ENCODE peak calls at places on chromosomes 2 and 18, in eight cellular contexts. I is heart right ventricle, B is body of pancreas, J is uterus, F is cardiac muscle cell, E is PC-3, R is lower lobe of right lung, Z is fibroblast of lung. Q is an unnamed sample.

GRCh38 chr2:222797308-222797707 is 63.5 kb upstream of the ACSL3 start:
- DNase-seq in I (no peak), B (no peak), J (no peak), F (peak; percentile 60), E (peak; percentile 40), R (no peak), Z (peak; percentile 51), Q (peak; percentile 48)

GRCh38 chr2:10038123-10038522 is 5.2 kb upstream of the KLF11 start:
- DNase-seq in I (no peak), B (no peak), J (no peak), F (no peak), E (no peak), R (peak; percentile 41), Z (no peak), Q (no peak)

GRCh38 chr2:84911135-84911678 is 5.8 kb downstream of the TMSB10 start:
- DNase-seq in I (no peak), B (no peak), J (no peak), F (no peak), E (no peak), R (no peak), Z (no peak), Q (no peak)

GRCh38 chr2:206160124-206160806 is 570 bp downstream of the EEF1B2 start:
- DNase-seq in I (no peak), B (peak; percentile 16), J (no peak), F (peak; percentile 64), E (no peak), R (no peak), Z (peak; percentile 51), Q (peak; percentile 63)

GRCh38 chr18:55083461-55083860 is 124.2 kb upstream of the CCDC68 start:
- DNase-seq in I (no peak), B (no peak), J (no peak), F (no peak), E (no peak), R (no peak), Z (no peak), Q (no peak)

GRCh38 chr2:45162711-45163110 is 153.5 kb upstream of the SIX2 start:
- DNase-seq in I (no peak), B (no peak), J (no peak), F (no peak), E (no peak), R (no peak), Z (no peak), Q (no peak)

GRCh38 chr18:67117804-67118203 is 398.7 kb downstream of the DSEL start:
- DNase-seq in I (no peak), B (no peak), J (no peak), F (no peak), E (no peak), R (no peak), Z (no peak), Q (no peak)

GRCh38 chr2:10722252-10722825 is 909 bp downstream of the ATP6V1C2 start:
- DNase-seq in I (no peak), B (no peak), J (no peak), F (no peak), E (no peak), R (no peak), Z (no peak), Q (no peak)

GRCh38 chr2:222774941-222775340 is 85.9 kb upstream of the ACSL3 start:
- DNase-seq in I (no peak), B (no peak), J (no peak), F (no peak), E (peak; percentile 78), R (no peak), Z (no peak), Q (no peak)

GRCh38 chr2:128260239-128261138 is 58.2 kb downstream of the HS6ST1 start:
- DNase-seq in I (no peak), B (no peak), J (no peak), F (peak; percentile 90), E (peak; percentile 32), R (no peak), Z (peak; percentile 67), Q (peak; percentile 59)

GRCh38 chr2:201907128-201907886 is 101.0 kb downstream of the CDK15 start:
- DNase-seq in I (peak; percentile 6), B (no peak), J (no peak), F (peak; percentile 20), E (no peak), R (no peak), Z (no peak), Q (no peak)

GRCh38 chr2:118307864-118308263 is 219.6 kb downstream of the INSIG2 start:
- DNase-seq in I (no peak), B (no peak), J (no peak), F (no peak), E (no peak), R (no peak), Z (no peak), Q (no peak)

GRCh38 chr2:42248846-42249245 is 79.7 kb downstream of the EML4 start:
- DNase-seq in I (no peak), B (no peak), J (no peak), F (no peak), E (no peak), R (no peak), Z (no peak), Q (no peak)

GRCh38 chr2:226701052-226701451 is 98.6 kb downstream of the IRS1 start:
- DNase-seq in I (no peak), B (no peak), J (no peak), F (peak; percentile 85), E (no peak), R (no peak), Z (peak; percentile 98), Q (no peak)

GRCh38 chr18:48183613-48184012 is 225.6 kb downstream of the ZBTB7C start:
- DNase-seq in I (no peak), B (no peak), J (no peak), F (no peak), E (no peak), R (no peak), Z (no peak), Q (no peak)

GRCh38 chr2:150264442-150264841 is 223.0 kb downstream of the RND3 start:
- DNase-seq in I (no peak), B (no peak), J (no peak), F (no peak), E (no peak), R (no peak), Z (no peak), Q (no peak)

GRCh38 chr2:150267651-150268415 is 219.6 kb downstream of the RND3 start:
- DNase-seq in I (no peak), B (no peak), J (no peak), F (peak; percentile 10), E (no peak), R (no peak), Z (no peak), Q (no peak)

GRCh38 chr2:150261691-150262090 is 225.8 kb downstream of the RND3 start:
- DNase-seq in I (no peak), B (no peak), J (no peak), F (no peak), E (no peak), R (no peak), Z (no peak), Q (no peak)

GRCh38 chr2:150271952-150272351 is 215.5 kb downstream of the RND3 start:
- DNase-seq in I (no peak), B (no peak), J (no peak), F (peak; percentile 35), E (peak; percentile 93), R (no peak), Z (peak; percentile 45), Q (no peak)

GRCh38 chr2:150266931-150267330 is 220.5 kb downstream of the RND3 start:
- DNase-seq in I (no peak), B (no peak), J (no peak), F (no peak), E (no peak), R (no peak), Z (no peak), Q (no peak)
- H3K4me1 ChIP-seq in I (no peaks in the 10 kb centered on the region), B (no peaks in the 10 kb centered on the region), J (no peaks in the 10 kb centered on the region), F (no peaks in the 10 kb centered on the region), E (peaks cover 12% of the 10 kb centered on the region), R (no peaks in the 10 kb centered on the region), Z (no peaks in the 10 kb centered on the region), Q (peaks cover 7% of the 10 kb centered on the region)

GRCh38 chr2:62099523-62100175 is 96.3 kb upstream of the B3GNT2 start:
- DNase-seq in I (no peak), B (no peak), J (no peak), F (no peak), E (no peak), R (no peak), Z (no peak), Q (no peak)
- TF ChIP-seq CTCF in I (no peak), B (no peak), J (no peak), F (no peak), E (no peak), R (no peak), Z (no peak), Q (no peak)

GRCh38 chr2:152083202-152083601 is 15.6 kb downstream of the CACNB4 start:
- DNase-seq in I (no peak), B (no peak), J (no peak), F (no peak), E (no peak), R (no peak), Z (no peak), Q (no peak)
- H3K4me1 ChIP-seq in I (no peaks in the 10 kb centered on the region), B (no peaks in the 10 kb centered on the region), J (no peaks in the 10 kb centered on the region), F (no peaks in the 10 kb centered on the region), E (no peaks in the 10 kb centered on the region), R (no peaks in the 10 kb centered on the region), Z (no peaks in the 10 kb centered on the region), Q (no peaks in the 10 kb centered on the region)

GRCh38 chr2:238407566-238407965 is 19.2 kb upstream of the ASB1 start:
- DNase-seq in I (no peak), B (no peak), J (no peak), F (no peak), E (no peak), R (no peak), Z (no peak), Q (no peak)

GRCh38 chr2:238404406-238405216 is 22.1 kb upstream of the ASB1 start:
- DNase-seq in I (no peak), B (no peak), J (no peak), F (no peak), E (no peak), R (no peak), Z (no peak), Q (no peak)

GRCh38 chr2:238408615-238409340 is 17.9 kb upstream of the ASB1 start:
- DNase-seq in I (no peak), B (no peak), J (no peak), F (no peak), E (no peak), R (no peak), Z (no peak), Q (no peak)

GRCh38 chr2:238406222-238406997 is 20.3 kb upstream of the ASB1 start:
- DNase-seq in I (no peak), B (no peak), J (no peak), F (no peak), E (no peak), R (no peak), Z (no peak), Q (no peak)

DNA sequence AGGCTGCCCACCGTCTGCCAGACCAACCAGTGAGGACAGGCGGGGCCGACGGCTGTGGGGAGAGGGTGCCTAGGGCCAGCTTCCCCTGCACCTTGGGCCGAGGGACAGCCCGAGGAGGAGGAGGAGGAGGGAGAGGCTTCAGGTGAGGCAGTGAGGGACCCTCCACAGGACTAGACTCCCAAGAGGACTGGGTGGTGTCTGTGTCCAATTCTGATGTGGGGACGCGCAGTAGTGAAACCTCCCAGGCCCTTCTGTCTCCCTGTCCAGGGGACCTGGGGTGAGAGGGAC is 19.8 kb upstream of the ASB1 start:
- DNase-seq in I (no peak), B (no peak), J (no peak), F (no peak), E (no peak), R (no peak), Z (no peak), Q (no peak)
- TF ChIP-seq CTCF in I (no peak), B (no peak), J (no peak), F (no peak), E (no peak), R (no peak), Z (no peak), Q (no peak)

GRCh38 chr18:7873316-7873715 is 306.2 kb downstream of the PTPRM start:
- DNase-seq in I (no peak), B (no peak), J (no peak), F (no peak), E (no peak), R (no peak), Z (no peak), Q (no peak)
- H3K4me1 ChIP-seq in I (peaks cover 48% of the 10 kb centered on the region), B (peaks cover 21% of the 10 kb centered on the region), J (peaks cover 4% of the 10 kb centered on the region), F (peaks cover 40% of the 10 kb centered on the region), E (peaks cover 39% of the 10 kb centered on the region), R (peaks cover 6% of the 10 kb centered on the region), Z (no peaks in the 10 kb centered on the region), Q (peaks cover 8% of the 10 kb centered on the region)